ENCODE peak calls at places on chromosomes 5 and 9, in five cellular contexts. J is IMR-90, S is body of pancreas, X is pancreas, N is ascending aorta. B is an unnamed sample.

GRCh38 chr5:124102491-124102890 is 590.5 kb downstream of the CSNK1G3 start:
- DNase-seq in J (peak; percentile 10), S (no peak), X (no peak), N (no peak), B (no peak)

GRCh38 chr9:137308102-137308619 is 6.1 kb upstream of the NRARP start:
- DNase-seq in J (no peak), S (no peak), X (no peak), N (no peak), B (no peak)

GRCh38 chr9:87542180-87542579 is 44.5 kb downstream of the DAPK1 start:
- DNase-seq in J (no peak), S (no peak), X (no peak), N (no peak), B (no peak)

GRCh38 chr9:118596374-118597015 is 772.7 kb downstream of the BRINP1 start:
- DNase-seq in J (no peak), S (no peak), X (no peak), N (no peak), B (no peak)

GRCh38 chr9:88852794-88853193 is 138.5 kb upstream of the S1PR3 start:
- DNase-seq in J (peak; percentile 95), S (peak; percentile 14), X (no peak), N (no peak), B (no peak)

GRCh38 chr5:111559680-111560079 is 47.3 kb upstream of the STARD4 start:
- DNase-seq in J (no peak), S (no peak), X (no peak), N (no peak), B (no peak)

GRCh38 chr5:160363122-160363521 is 7.3 kb downstream of the C1QTNF2 start:
- DNase-seq in J (no peak), S (no peak), X (no peak), N (no peak), B (no peak)

GRCh38 chr9:81592890-81593271 is 96.5 kb downstream of the TLE1 start:
- DNase-seq in J (no peak), S (peak; percentile 45), X (no peak), N (peak; percentile 46), B (no peak)

GRCh38 chr5:142007237-142007544 is 5.6 kb downstream of the GNPDA1 start:
- DNase-seq in J (no peak), S (no peak), X (no peak), N (no peak), B (no peak)

GRCh38 chr9:13513262-13513661 is 233.8 kb upstream of the MPDZ start:
- DNase-seq in J (no peak), S (no peak), X (no peak), N (no peak), B (no peak)

GRCh38 chr9:117156150-117156688 is 258.6 kb downstream of the ASTN2 start:
- DNase-seq in J (no peak), S (no peak), X (no peak), N (no peak), B (no peak)

GRCh38 chr9:129750010-129750409 is 2.8 kb downstream of the PTGES start:
- DNase-seq in J (no peak), S (no peak), X (no peak), N (no peak), B (no peak)

GRCh38 chr9:96460470-96460869 is 10.5 kb downstream of the HABP4 start:
- DNase-seq in J (peak; percentile 10), S (no peak), X (no peak), N (no peak), B (no peak)

GRCh38 chr5:151664694-151665583 is 21.8 kb downstream of the SPARC start:
- DNase-seq in J (peak; percentile 91), S (no peak), X (no peak), N (no peak), B (no peak)

GRCh38 chr9:136362450-136362784 is 1.1 kb downstream of the DNLZ start:
- DNase-seq in J (no peak), S (no peak), X (no peak), N (no peak), B (no peak)

GRCh38 chr9:3842839-3843238 is 317.0 kb upstream of the RFX3 start:
- DNase-seq in J (peak; percentile 39), S (no peak), X (no peak), N (no peak), B (no peak)

GRCh38 chr5:166767858-166768257 is 1523.6 kb upstream of the WWC1 start:
- DNase-seq in J (no peak), S (no peak), X (no peak), N (no peak), B (no peak)

GRCh38 chr9:123941535-123942070 is 11.7 kb upstream of the DENND1A start:
- DNase-seq in J (no peak), S (no peak), X (no peak), N (no peak), B (peak; percentile 46)

GRCh38 chr9:116208417-116209232 is 55.0 kb downstream of the PAPPA start:
- DNase-seq in J (peak; percentile 76), S (no peak), X (no peak), N (no peak), B (no peak)

DNA sequence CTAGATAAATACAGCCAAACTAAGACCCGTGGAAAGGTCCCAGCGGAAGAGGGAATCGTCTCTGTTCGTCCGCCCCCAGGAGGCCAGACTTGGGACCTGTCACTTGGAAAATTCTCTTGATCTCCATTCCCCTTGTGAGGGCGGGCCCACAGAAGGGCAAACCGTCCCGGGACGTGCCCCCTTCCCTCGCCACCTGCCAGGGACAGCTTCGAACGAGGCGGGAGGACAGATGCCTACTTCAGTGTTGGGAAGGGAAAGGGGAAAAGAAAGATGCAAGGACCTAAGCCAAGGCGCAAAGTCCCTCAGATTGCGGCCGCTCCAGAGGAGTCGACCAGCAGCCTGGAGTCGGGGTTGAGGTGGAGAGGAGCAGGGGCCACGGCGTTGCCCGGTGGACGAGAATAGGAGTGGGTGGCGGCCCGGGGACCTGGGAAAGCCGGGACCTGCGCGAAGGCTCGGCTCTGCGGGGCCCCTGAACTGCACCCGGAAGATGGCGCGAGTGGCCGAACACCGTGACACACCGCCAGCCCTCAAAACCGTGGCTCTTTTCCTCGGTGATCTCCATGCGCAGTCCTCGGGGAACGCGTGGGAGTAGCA is 4.4 kb upstream of the EBF1 start:
- DNase-seq in J (peak; percentile 21), S (no peak), X (no peak), N (no peak), B (no peak)
- H3K4me3 ChIP-seq in J (no peak overlapping the region), S (no peak overlapping the region), X (no peak overlapping the region), N (peak overlapping the region; percentile 32), B (no peak overlapping the region)

GRCh38 chr5:163533229-163533628 is 27.8 kb downstream of the MAT2B start:
- DNase-seq in J (no peak), S (no peak), X (no peak), N (no peak), B (no peak)
- H3K27ac ChIP-seq in J (no peak overlapping the region), S (no peak overlapping the region), X (no peak overlapping the region), N (no peak overlapping the region), B (no peak overlapping the region)

GRCh38 chr5:109656829-109657228 is 32.9 kb upstream of the MAN2A1 start:
- DNase-seq in J (peak; percentile 29), S (peak; percentile 69), X (peak; percentile 25), N (peak; percentile 28), B (peak; percentile 11)

GRCh38 chr5:109655841-109656240 is 33.9 kb upstream of the MAN2A1 start:
- DNase-seq in J (no peak), S (no peak), X (no peak), N (no peak), B (no peak)

GRCh38 chr5:109654455-109654854 is 35.3 kb upstream of the MAN2A1 start:
- DNase-seq in J (no peak), S (no peak), X (no peak), N (no peak), B (no peak)

DNA sequence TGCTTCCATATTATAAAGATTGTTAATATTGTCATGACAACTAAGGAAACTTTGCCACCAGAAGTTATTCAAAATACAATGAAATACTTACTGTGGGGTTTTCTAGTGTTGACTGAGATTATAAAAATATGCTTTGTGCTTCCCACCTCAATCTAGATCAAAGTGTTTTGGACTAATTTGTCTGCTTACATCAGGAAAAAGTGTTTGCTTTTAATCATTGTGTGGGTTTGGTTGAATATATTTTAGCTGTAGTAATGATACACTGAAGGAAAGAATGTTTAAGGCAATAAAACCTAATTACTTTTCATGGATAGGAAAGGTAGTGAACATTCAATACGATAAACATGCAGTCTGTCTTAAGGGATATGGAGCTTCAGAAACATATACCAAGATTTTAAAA is 29.8 kb upstream of the MAN2A1 start:
- DNase-seq in J (no peak), S (no peak), X (no peak), N (no peak), B (no peak)
- H3K4me1 ChIP-seq in J (no peaks in the 10 kb centered on the region), S (peaks cover 13% of the 10 kb centered on the region), X (no peaks in the 10 kb centered on the region), N (peaks cover 5% of the 10 kb centered on the region), B (no peaks in the 10 kb centered on the region)

GRCh38 chr5:93601433-93602175 is 18.6 kb downstream of the NR2F1 start:
- DNase-seq in J (peak; percentile 91), S (no peak), X (no peak), N (no peak), B (no peak)

GRCh38 chr5:93603711-93604118 is 20.7 kb downstream of the NR2F1 start:
- DNase-seq in J (no peak), S (no peak), X (no peak), N (no peak), B (no peak)

GRCh38 chr5:93601053-93601429 is 18.0 kb downstream of the NR2F1 start:
- DNase-seq in J (no peak), S (no peak), X (no peak), N (no peak), B (no peak)

GRCh38 chr5:93603191-93603590 is 20.2 kb downstream of the NR2F1 start:
- DNase-seq in J (no peak), S (no peak), X (no peak), N (no peak), B (no peak)

DNA sequence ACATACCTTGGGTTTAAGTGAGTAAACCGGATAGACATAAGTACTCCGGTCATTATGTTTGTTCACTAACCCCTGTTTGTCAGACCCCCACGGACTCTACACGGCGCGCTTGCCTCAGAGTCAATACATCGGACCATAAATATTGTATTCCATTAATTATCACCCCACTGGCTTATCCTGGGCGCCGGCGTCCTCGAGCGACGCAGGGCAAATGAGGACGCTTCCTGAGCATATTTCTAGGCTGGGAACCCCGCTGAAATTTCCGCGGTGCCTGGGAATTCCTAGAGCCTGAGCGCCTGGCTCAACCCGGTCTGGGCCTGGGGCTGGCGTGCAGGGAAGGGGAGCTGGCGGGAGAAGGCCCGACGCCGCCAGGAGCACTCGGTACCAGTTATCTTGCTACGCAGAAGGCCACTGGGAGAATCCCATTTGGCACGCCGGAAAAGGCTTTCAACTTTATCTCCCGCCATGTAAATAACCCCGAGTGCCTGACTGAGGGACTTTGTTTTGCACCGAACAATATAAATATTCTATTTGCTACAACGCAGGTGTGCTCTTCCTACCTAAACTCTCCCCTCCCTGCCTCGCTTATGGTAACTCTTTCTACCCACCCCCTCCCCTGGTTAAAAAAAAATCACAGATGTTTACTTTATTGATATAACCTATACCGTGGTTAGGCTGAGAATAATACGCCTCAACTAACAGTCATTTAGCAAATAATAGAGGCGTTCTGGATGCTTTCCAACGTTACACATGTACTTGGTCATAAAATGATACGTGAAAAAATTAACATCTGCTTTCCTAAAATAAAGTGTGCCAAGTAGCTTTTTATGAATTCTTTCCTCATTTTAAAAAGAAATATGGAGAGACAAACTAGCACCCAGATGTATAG is 19.5 kb downstream of the NR2F1 start:
- DNase-seq in J (peak; percentile 33), S (no peak), X (no peak), N (no peak), B (no peak)
- H3K4me3 ChIP-seq in J (peak overlapping the region; percentile 39), S (no peak overlapping the region), X (no peak overlapping the region), N (no peak overlapping the region), B (no peak overlapping the region)

GRCh38 chr5:128172102-128172501 is 88.5 kb downstream of the SLC12A2 start:
- DNase-seq in J (no peak), S (no peak), X (no peak), N (no peak), B (no peak)
- H3K27ac ChIP-seq in J (no peak overlapping the region), S (no peak overlapping the region), X (no peak overlapping the region), N (no peak overlapping the region), B (no peak overlapping the region)

B was measured in prostate gland.